ENCODE peak calls at places on chromosomes 7 and 10, in four cellular contexts. V, X, O and F are unnamed samples.

GRCh38 chr7:139648617-139648932 is 125.1 kb downstream of the CLEC2L start:
- DNase-seq in V (no peak), X (no peak), O (no peak), F (no peak)

GRCh38 chr10:77782328-77783061 is 144.1 kb downstream of the DLG5 start:
- DNase-seq in V (no peak), X (no peak), O (no peak), F (no peak)

GRCh38 chr7:17441557-17441956 is 143.1 kb downstream of the AHR start:
- DNase-seq in V (no peak), X (no peak), O (no peak), F (no peak)

GRCh38 chr10:48767752-48768450 is 83.2 kb downstream of the WDFY4 start:
- DNase-seq in V (no peak), X (no peak), O (no peak), F (no peak)

GRCh38 chr7:39847227-39847626 is 102.8 kb upstream of the CDK13 start:
- DNase-seq in V (no peak), X (no peak), O (no peak), F (no peak)

GRCh38 chr10:122853665-122854313 is 8.1 kb upstream of the CUZD1 start:
- DNase-seq in V (no peak), X (no peak), O (no peak), F (no peak)

GRCh38 chr7:120609136-120609753 is 248.7 kb downstream of the TSPAN12 start:
- DNase-seq in V (no peak), X (no peak), O (no peak), F (no peak)

GRCh38 chr10:124354411-124355382 is 64.0 kb downstream of the OAT start:
- DNase-seq in V (no peak), X (peak), O (peak), F (no peak)

GRCh38 chr7:121610243-121610642 is 214.1 kb upstream of the FAM3C start:
- DNase-seq in V (no peak), X (no peak), O (no peak), F (no peak)

GRCh38 chr7:41777894-41778596 is 75.2 kb upstream of the INHBA start:
- DNase-seq in V (no peak), X (no peak), O (no peak), F (no peak)

GRCh38 chr10:35416628-35417625 is 80.6 kb downstream of the CCNY start:
- DNase-seq in V (no peak), X (no peak), O (no peak), F (no peak)

GRCh38 chr7:55570939-55571338 is 1.4 kb downstream of the VOPP1 start:
- DNase-seq in V (no peak), X (no peak), O (no peak), F (no peak)

GRCh38 chr7:133554330-133554729 is 301.5 kb downstream of the EXOC4 start:
- DNase-seq in V (no peak), X (no peak), O (no peak), F (no peak)

GRCh38 chr10:60182691-60183090 is 207.0 kb downstream of the ANK3 start:
- DNase-seq in V (no peak), X (no peak), O (no peak), F (no peak)

GRCh38 chr10:75613685-75614587 is 182.5 kb downstream of the LRMDA start:
- DNase-seq in V (no peak), X (no peak), O (no peak), F (no peak)

GRCh38 chr10:282294-283139 is 147.3 kb downstream of the ZMYND11 start:
- DNase-seq in V (no peak), X (no peak), O (no peak), F (no peak)

GRCh38 chr10:119367841-119368549 is 160.6 kb downstream of the GRK5 start:
- DNase-seq in V (no peak), X (no peak), O (no peak), F (no peak)

GRCh38 chr7:94272821-94273583 is 121.7 kb upstream of the COL1A2 start:
- DNase-seq in V (no peak), X (no peak), O (no peak), F (no peak)

GRCh38 chr10:116654816-116655215 is 34.1 kb downstream of the PNLIPRP2 start:
- DNase-seq in V (no peak), X (no peak), O (no peak), F (no peak)

GRCh38 chr10:115777646-115778045 is 495.4 kb downstream of the GFRA1 start:
- DNase-seq in V (no peak), X (no peak), O (no peak), F (no peak)

GRCh38 chr7:130141858-130142653 is 63.1 kb downstream of the TMEM209 start:
- DNase-seq in V (peak), X (no peak), O (no peak), F (no peak)

GRCh38 chr7:33742999-33743587 is 162.2 kb upstream of the BMPER start:
- DNase-seq in V (no peak), X (no peak), O (no peak), F (no peak)

GRCh38 chr7:47478017-47478344 is 103.9 kb downstream of the TNS3 start:
- DNase-seq in V (no peak), X (no peak), O (no peak), F (no peak)

GRCh38 chr10:921471-922414 is 9.8 kb downstream of the LARP4B start:
- DNase-seq in V (no peak), X (peak), O (no peak), F (no peak)

GRCh38 chr10:23375366-23375765 is 30.8 kb upstream of the C10orf67 start:
- DNase-seq in V (no peak), X (no peak), O (no peak), F (no peak)

GRCh38 chr10:51238987-51239386 is 164.7 kb downstream of the PRKG1 start:
- DNase-seq in V (no peak), X (no peak), O (no peak), F (no peak)

GRCh38 chr10:114631678-114632417 is 26.2 kb downstream of the ABLIM1 start:
- DNase-seq in V (peak), X (peak), O (peak), F (peak)

GRCh38 chr10:69845574-69846251 is 44.0 kb downstream of the COL13A1 start:
- DNase-seq in V (no peak), X (no peak), O (no peak), F (no peak)

GRCh38 chr7:76000566-76000965 is 6.2 kb upstream of the TMEM120A start:
- DNase-seq in V (no peak), X (no peak), O (no peak), F (no peak)

GRCh38 chr10:83987216-83987615 is 152.1 kb upstream of the GHITM start:
- DNase-seq in V (no peak), X (no peak), O (no peak), F (no peak)

GRCh38 chr7:2541291-2542010 is 13.9 kb downstream of the BRAT1 start:
- DNase-seq in V (no peak), X (no peak), O (peak), F (no peak)

GRCh38 chr10:127090135-127090534 is 106.3 kb downstream of the INSYN2A start:
- DNase-seq in V (no peak), X (no peak), O (no peak), F (no peak)

GRCh38 chr10:35889226-35889625 is 247.1 kb upstream of the FZD8 start:
- DNase-seq in V (no peak), X (no peak), O (no peak), F (no peak)

GRCh38 chr10:89301721-89302445 is at the start of gene IFIT2:
- DNase-seq in V (no peak), X (peak), O (no peak), F (peak)
- TF ChIP-seq POLR2A in V (no peak), X (no peak), O (no peak), F (peak)

GRCh38 chr7:80186721-80187120 is 52.1 kb downstream of the GNAI1 start:
- DNase-seq in V (no peak), X (no peak), O (no peak), F (no peak)
- TF ChIP-seq TAF1 in V (no peak), X (no peak), O (no peak), F (no peak)

GRCh38 chr7:150852371-150852905 is at the start of gene AOC1:
- DNase-seq in V (peak), X (no peak), O (no peak), F (no peak)
- TF ChIP-seq POLR2A in V (no peak), X (no peak), O (no peak), F (no peak)

DNA sequence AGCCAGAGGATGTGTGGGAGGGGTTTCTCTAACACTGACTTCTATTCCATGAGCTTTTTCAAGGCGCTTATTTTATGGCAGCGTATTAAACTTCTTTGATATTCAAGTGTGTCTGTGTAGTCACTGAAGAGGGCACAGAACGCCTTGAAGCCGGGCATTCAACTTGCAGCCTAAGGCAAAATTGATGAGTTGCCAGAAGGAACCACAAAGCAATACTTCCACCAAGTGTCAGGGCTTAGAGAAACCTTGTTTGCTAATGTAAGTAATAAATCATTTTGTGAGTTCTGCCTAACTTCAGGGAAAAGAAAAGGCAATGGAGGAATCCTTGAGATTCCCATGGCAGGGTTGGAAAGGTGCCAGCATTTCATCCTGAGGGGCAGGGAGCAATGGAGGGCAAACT is 163.8 kb downstream of the LCOR start:
- DNase-seq in V (no peak), X (no peak), O (no peak), F (no peak)
- TF ChIP-seq TAF1 in V (no peak), X (no peak), O (no peak), F (no peak)